ENCODE peak calls at places on chromosomes 2 and 18, in seven cellular contexts. S, W, Z, P, Q, V and X are unnamed samples. For H3K4me1 and H3K27me3, the result is how much of the 10 kb centered on the place peaks cover.

GRCh38 chr18:57891707-57892391 is 88.7 kb upstream of the ATP8B1 start:
- DNase-seq in S (peak), W (no peak), Z (no peak), P (no peak), Q (no peak), V (no peak), X (no peak)

GRCh38 chr2:230714122-230714453 is 1.4 kb downstream of the CAB39 start:
- DNase-seq in S (peak), W (no peak), Z (peak), P (no peak), Q (no peak), V (no peak), X (peak)

GRCh38 chr2:76296400-76296799 is 585.7 kb upstream of the GCFC2 start:
- DNase-seq in S (peak), W (no peak), Z (no peak), P (no peak), Q (no peak), V (no peak), X (no peak)

GRCh38 chr2:158569284-158569683 is 112.5 kb downstream of the PKP4 start:
- DNase-seq in S (no peak), W (no peak), Z (no peak), P (no peak), Q (no peak), V (no peak), X (no peak)

GRCh38 chr2:117618607-117619006 is 195.9 kb upstream of the DDX18 start:
- DNase-seq in S (no peak), W (no peak), Z (no peak), P (no peak), Q (no peak), V (no peak), X (no peak)

GRCh38 chr2:89833780-89834117 is 1142.3 kb downstream of the RPIA start:
- DNase-seq in S (no peak), W (no peak), Z (no peak), P (no peak), Q (no peak), V (no peak), X (no peak)

GRCh38 chr2:200159829-200160781 is 146.4 kb upstream of the SPATS2L start:
- DNase-seq in S (no peak), W (no peak), Z (no peak), P (no peak), Q (no peak), V (no peak), X (peak)

GRCh38 chr2:109247340-109247739 is 118.3 kb downstream of the SH3RF3 start:
- DNase-seq in S (no peak), W (no peak), Z (peak), P (no peak), Q (no peak), V (peak), X (no peak)

GRCh38 chr2:225916692-225917091 is 517.2 kb downstream of the NYAP2 start:
- DNase-seq in S (no peak), W (no peak), Z (no peak), P (no peak), Q (no peak), V (no peak), X (no peak)

GRCh38 chr2:191835539-191836350 is 11.1 kb downstream of the CAVIN2 start:
- DNase-seq in S (no peak), W (no peak), Z (no peak), P (no peak), Q (no peak), V (no peak), X (no peak)

GRCh38 chr18:46035701-46036680 is 36.1 kb downstream of the PSTPIP2 start:
- DNase-seq in S (no peak), W (no peak), Z (no peak), P (no peak), Q (no peak), V (no peak), X (no peak)

GRCh38 chr2:123695449-123695848 is 329.6 kb upstream of the CNTNAP5 start:
- DNase-seq in S (peak), W (no peak), Z (no peak), P (no peak), Q (no peak), V (no peak), X (no peak)

GRCh38 chr18:27713727-27714080 is 463.2 kb downstream of the CDH2 start:
- DNase-seq in S (no peak), W (no peak), Z (no peak), P (no peak), Q (peak), V (no peak), X (peak)

GRCh38 chr2:165901996-165902395 is 51.6 kb downstream of the TTC21B start:
- DNase-seq in S (no peak), W (no peak), Z (no peak), P (no peak), Q (no peak), V (no peak), X (no peak)

GRCh38 chr2:152330235-152330866 is 4.6 kb upstream of the FMNL2 start:
- DNase-seq in S (no peak), W (no peak), Z (no peak), P (no peak), Q (no peak), V (no peak), X (peak)

GRCh38 chr2:109475531-109476210 is 138.1 kb downstream of the SEPTIN10 start:
- DNase-seq in S (peak), W (no peak), Z (no peak), P (no peak), Q (no peak), V (no peak), X (no peak)

GRCh38 chr2:101704046-101704466 is 6.5 kb downstream of the MAP4K4 start:
- DNase-seq in S (peak), W (no peak), Z (no peak), P (no peak), Q (peak), V (no peak), X (no peak)

GRCh38 chr2:74764429-74765272 is 69.3 kb upstream of the HK2 start:
- DNase-seq in S (no peak), W (no peak), Z (no peak), P (no peak), Q (no peak), V (no peak), X (no peak)

GRCh38 chr2:68059769-68060525 is 2.9 kb downstream of the C1D start:
- DNase-seq in S (no peak), W (no peak), Z (no peak), P (no peak), Q (no peak), V (no peak), X (no peak)

GRCh38 chr18:46497129-46497528 is 159.9 kb downstream of the LOXHD1 start:
- DNase-seq in S (peak), W (no peak), Z (no peak), P (peak), Q (peak), V (no peak), X (peak)

DNA sequence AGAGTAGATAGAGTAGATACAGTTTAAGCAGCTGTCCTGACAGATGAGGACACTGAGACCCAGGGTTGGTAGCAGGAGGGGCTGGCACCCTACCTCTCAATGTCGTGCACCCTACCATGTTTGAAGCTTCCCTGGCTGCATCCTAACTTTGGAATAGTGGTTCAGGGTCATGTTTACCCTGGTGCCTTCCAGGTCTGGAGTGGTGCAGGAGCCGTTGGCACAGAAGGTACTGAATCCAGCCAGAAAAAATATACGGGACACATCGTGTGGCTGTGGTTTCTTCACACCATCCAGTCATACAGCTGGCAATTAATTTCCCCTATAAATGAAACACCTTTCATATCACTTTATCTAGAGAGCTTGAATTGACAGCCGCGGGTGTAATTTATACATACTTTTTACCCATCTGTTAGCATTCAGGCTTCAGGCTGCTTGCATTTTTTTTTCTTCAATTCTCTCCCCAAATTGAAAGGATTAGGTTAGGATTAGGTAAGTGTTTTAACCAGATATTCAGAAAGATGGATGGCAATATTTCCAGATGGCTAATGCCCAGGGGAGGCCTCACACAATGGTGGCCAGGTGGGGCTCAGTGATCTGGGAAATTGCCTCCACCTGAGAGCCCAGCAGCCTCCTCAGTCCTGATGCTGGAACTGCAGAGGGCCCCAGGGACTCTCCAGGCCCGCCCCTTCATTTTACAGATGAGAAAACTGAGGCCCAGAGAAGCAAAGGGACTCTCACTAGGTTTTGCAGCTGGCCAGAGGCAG is 127.0 kb downstream of the CELF4 start:
- DNase-seq in S (no peak), W (no peak), Z (no peak), P (no peak), Q (no peak), V (no peak), X (no peak)
- H3K27ac ChIP-seq in S (no peak), W (no peak), Z (no peak), P (no peak), Q (no peak), V (no peak), X (no peak)

GRCh38 chr2:207239222-207239674 is 73.5 kb upstream of the KLF7 start:
- DNase-seq in S (no peak), W (peak), Z (peak), P (peak), Q (peak), V (no peak), X (peak)
- H3K4me1 ChIP-seq in S (under half), W (under half), Z (under half), P (under half), Q (under half), V (under half), X (under half)

GRCh38 chr18:75390854-75391253 is 36.6 kb downstream of the SMIM21 start:
- DNase-seq in S (no peak), W (no peak), Z (no peak), P (no peak), Q (no peak), V (no peak), X (no peak)
- H3K27me3 ChIP-seq in S (under half), W (under half), Z (under half), P (under half), Q (under half), V (under half), X (under half)

GRCh38 chr2:17538022-17538843 is 2.3 kb upstream of the VSNL1 start:
- DNase-seq in S (peak), W (no peak), Z (peak), P (no peak), Q (peak), V (no peak), X (no peak)
- H3K27ac ChIP-seq in S (no peak), W (peak), Z (peak), P (no peak), Q (peak), V (no peak), X (no peak)

GRCh38 chr2:237152361-237152760 is 66.7 kb downstream of the COPS8 start:
- DNase-seq in S (no peak), W (no peak), Z (no peak), P (no peak), Q (no peak), V (no peak), X (no peak)
- H3K4me1 ChIP-seq in S (under half), W (under half), Z (under half), P (under half), Q (under half), V (under half), X (under half)

DNA sequence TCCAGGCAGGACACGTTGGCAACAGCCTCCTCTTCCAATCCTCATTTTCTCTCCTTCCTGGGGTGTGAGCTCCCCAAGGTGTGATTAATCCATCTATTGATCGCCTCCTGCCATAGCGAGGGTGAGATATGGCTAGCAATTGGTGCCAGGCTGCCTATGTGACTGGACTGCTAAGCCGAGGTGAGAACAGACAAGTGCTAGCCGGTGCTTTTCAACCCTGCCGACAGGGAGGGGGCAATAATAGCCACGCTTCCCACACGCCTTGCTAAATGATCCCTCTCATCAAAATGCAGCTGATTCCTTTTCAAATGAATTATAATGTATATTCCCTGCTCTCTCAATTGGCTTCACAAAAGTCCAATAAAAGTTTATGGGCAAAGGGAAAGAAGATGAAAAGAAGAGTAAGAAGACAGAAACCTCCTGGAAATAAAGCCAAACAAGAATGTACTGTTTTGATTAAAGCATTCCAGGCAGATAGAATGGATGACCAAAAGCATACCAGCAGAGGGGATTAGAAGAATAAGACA is 235.6 kb downstream of the ICOS start:
- DNase-seq in S (no peak), W (no peak), Z (no peak), P (no peak), Q (no peak), V (no peak), X (no peak)
- H3K27me3 ChIP-seq in S (under half), W (under half), Z (under half), P (under half), Q (under half), V (under half), X (under half)

GRCh38 chr2:219506802-219507554 is 7.3 kb upstream of the ASIC4 start:
- DNase-seq in S (no peak), W (no peak), Z (no peak), P (no peak), Q (peak), V (no peak), X (no peak)

GRCh38 chr2:219508444-219508734 is 5.9 kb upstream of the ASIC4 start:
- DNase-seq in S (no peak), W (no peak), Z (no peak), P (no peak), Q (no peak), V (no peak), X (no peak)

GRCh38 chr2:219506153-219506801 is 7.6 kb downstream of the GMPPA start:
- DNase-seq in S (no peak), W (no peak), Z (no peak), P (no peak), Q (peak), V (no peak), X (no peak)

GRCh38 chr2:219508933-219509779 is 5.1 kb upstream of the ASIC4 start:
- DNase-seq in S (no peak), W (no peak), Z (no peak), P (no peak), Q (peak), V (no peak), X (no peak)

DNA sequence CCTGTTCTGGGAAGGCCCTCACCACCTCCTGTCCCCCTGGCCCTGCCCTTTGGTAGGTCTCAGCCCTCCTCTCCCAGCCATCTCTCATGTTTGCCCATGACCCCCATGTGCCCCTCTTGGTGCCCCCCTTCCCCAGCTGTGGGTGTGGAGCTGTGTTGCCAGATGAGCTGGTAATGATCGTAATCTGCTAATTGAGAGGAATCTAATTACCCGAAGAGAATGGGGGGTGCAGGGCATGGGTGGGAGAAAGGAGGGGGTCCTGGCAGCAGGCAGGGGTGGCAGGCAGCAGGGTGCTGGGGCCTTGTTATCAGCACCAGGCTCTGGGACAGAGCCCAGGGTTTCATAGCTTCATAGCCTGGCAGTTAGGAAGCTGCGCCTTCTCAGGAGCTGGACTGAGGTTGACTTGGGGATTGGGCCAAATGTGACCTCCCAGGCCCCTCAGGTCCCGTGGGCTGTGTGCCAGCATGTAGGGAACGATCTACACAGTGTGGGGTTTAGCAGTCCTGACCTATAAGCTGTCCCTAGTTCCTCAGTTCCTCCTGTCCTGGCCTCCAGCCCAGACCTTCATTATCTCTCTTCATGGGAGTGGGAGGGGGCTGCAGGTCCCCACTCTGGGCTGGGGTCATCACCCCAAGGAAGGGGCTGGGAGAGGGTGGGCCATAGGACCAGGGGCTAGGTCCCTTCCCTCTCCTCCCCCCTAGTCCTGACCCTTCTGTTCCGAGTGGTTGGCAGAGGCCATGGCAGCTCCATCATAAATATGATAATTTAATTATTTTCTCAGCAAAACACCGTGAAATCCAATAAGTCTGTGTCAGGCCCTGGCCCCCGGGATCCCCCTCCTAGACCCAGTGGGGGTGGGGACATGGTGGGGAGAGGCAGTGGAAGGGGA is 6.5 kb upstream of the ASIC4 start:
- DNase-seq in S (no peak), W (no peak), Z (no peak), P (no peak), Q (peak), V (no peak), X (no peak)
- H3K27ac ChIP-seq in S (no peak), W (no peak), Z (no peak), P (no peak), Q (no peak), V (no peak), X (no peak)

DNA sequence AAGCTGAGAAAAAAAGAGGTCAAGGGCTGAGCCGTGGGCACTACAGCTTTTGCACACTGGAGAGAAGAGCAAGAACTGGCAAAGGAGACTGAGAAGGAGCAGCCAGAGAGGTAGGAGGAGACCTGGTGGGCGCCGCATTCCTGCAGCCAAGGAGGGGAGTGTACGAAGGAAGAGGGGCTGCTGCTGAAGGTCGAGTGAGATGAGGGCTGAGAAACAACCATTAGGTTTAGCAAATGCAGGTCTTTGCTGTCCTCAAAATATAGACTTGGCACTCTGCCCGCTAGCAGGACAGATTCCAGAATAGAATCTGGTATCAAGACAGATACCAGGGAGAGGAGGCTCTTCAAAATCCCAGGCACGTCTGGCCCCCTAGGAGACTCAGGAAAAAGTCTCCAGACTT is 83.0 kb downstream of the TGOLN2 start:
- DNase-seq in S (no peak), W (no peak), Z (no peak), P (no peak), Q (no peak), V (no peak), X (no peak)
- H3K4me1 ChIP-seq in S (under half), W (under half), Z (under half), P (half or more), Q (under half), V (under half), X (under half)

GRCh38 chr18:59229681-59230443 is 9.9 kb downstream of the GRP start:
- DNase-seq in S (no peak), W (no peak), Z (no peak), P (no peak), Q (no peak), V (no peak), X (no peak)

GRCh38 chr18:59231877-59232276 is 11.9 kb downstream of the GRP start:
- DNase-seq in S (no peak), W (no peak), Z (no peak), P (peak), Q (no peak), V (no peak), X (no peak)

GRCh38 chr18:59229191-59229590 is 9.2 kb downstream of the GRP start:
- DNase-seq in S (no peak), W (no peak), Z (no peak), P (no peak), Q (no peak), V (no peak), X (no peak)

GRCh38 chr18:59231157-59231556 is 11.2 kb downstream of the GRP start:
- DNase-seq in S (no peak), W (no peak), Z (no peak), P (no peak), Q (no peak), V (no peak), X (no peak)

GRCh38 chr18:59228361-59228760 is 8.4 kb downstream of the GRP start:
- DNase-seq in S (no peak), W (no peak), Z (no peak), P (no peak), Q (no peak), V (no peak), X (no peak)
- H3K27me3 ChIP-seq in S (under half), W (under half), Z (under half), P (under half), Q (under half), V (under half), X (under half)